ENCODE peak calls at places on chromosomes 6 and 20, in four cellular contexts. F is K562, K is HepG2, W is GM12878. R is an unnamed sample.

GRCh38 chr20:32614772-32615171 is 29.6 kb upstream of the NOL4L start:
- DNase-seq in F (no peak), K (no peak), W (no peak), R (no peak)

GRCh38 chr20:62229667-62230066 is 8.7 kb upstream of the OSBPL2 start:
- DNase-seq in F (no peak), K (no peak), W (no peak), R (no peak)

GRCh38 chr6:104711371-104711770 is 148.3 kb downstream of the HACE1 start:
- DNase-seq in F (no peak), K (peak; percentile 80), W (no peak), R (no peak)

GRCh38 chr20:58713801-58714339 is 21.3 kb downstream of the NPEPL1 start:
- DNase-seq in F (no peak), K (no peak), W (no peak), R (peak; percentile 23)

GRCh38 chr6:148440877-148441453 is 98.3 kb downstream of the SASH1 start:
- DNase-seq in F (no peak), K (peak; percentile 50), W (no peak), R (no peak)

GRCh38 chr6:54020311-54020710 is 90.9 kb upstream of the MLIP start:
- DNase-seq in F (no peak), K (no peak), W (no peak), R (no peak)

GRCh38 chr20:41249371-41249770 is 68.2 kb downstream of the ZHX3 start:
- DNase-seq in F (no peak), K (no peak), W (no peak), R (no peak)

GRCh38 chr20:25270829-25271251 is 23.0 kb downstream of the PYGB start:
- DNase-seq in F (no peak), K (no peak), W (no peak), R (no peak)

GRCh38 chr6:16092990-16093389 is 35.9 kb upstream of the MYLIP start:
- DNase-seq in F (no peak), K (no peak), W (no peak), R (no peak)

GRCh38 chr6:119466226-119466625 is 116.7 kb upstream of the MAN1A1 start:
- DNase-seq in F (no peak), K (no peak), W (no peak), R (no peak)

GRCh38 chr6:28354688-28355554 is 5.2 kb downstream of the ZKSCAN3 start:
- DNase-seq in F (no peak), K (no peak), W (no peak), R (no peak)

GRCh38 chr6:108699290-108700041 is 138.7 kb downstream of the FOXO3 start:
- DNase-seq in F (no peak), K (no peak), W (no peak), R (no peak)

GRCh38 chr6:98657764-98658163 is 176.6 kb upstream of the POU3F2 start:
- DNase-seq in F (no peak), K (peak; percentile 18), W (no peak), R (no peak)

GRCh38 chr20:53934421-53935352 is 135.7 kb downstream of the BCAS1 start:
- DNase-seq in F (peak; percentile 65), K (no peak), W (no peak), R (no peak)

GRCh38 chr6:25750911-25751310 is 3.6 kb upstream of the SLC17A4 start:
- DNase-seq in F (no peak), K (no peak), W (no peak), R (no peak)

GRCh38 chr20:35972445-35972844 is 4.1 kb downstream of the CNBD2 start:
- DNase-seq in F (no peak), K (no peak), W (no peak), R (peak; percentile 81)

GRCh38 chr6:152348116-152348515 is 289.0 kb downstream of the SYNE1 start:
- DNase-seq in F (no peak), K (no peak), W (no peak), R (no peak)

GRCh38 chr6:1390071-1390804 is 862 bp downstream of the FOXF2 start:
- DNase-seq in F (no peak), K (no peak), W (no peak), R (no peak)

GRCh38 chr6:26022166-26022510 is 59.5 kb downstream of the TRIM38 start:
- DNase-seq in F (peak; percentile 71), K (no peak), W (peak; percentile 59), R (peak; percentile 45)

GRCh38 chr6:144911322-144911721 is 626.2 kb downstream of the UTRN start:
- DNase-seq in F (no peak), K (no peak), W (no peak), R (no peak)

GRCh38 chr6:35478259-35478658 is 10.1 kb downstream of the RPL10A start:
- DNase-seq in F (no peak), K (no peak), W (no peak), R (no peak)

GRCh38 chr20:41631826-41632225 is 13.6 kb upstream of the CHD6 start:
- DNase-seq in F (no peak), K (no peak), W (no peak), R (no peak)

GRCh38 chr6:131733376-131734016 is 22.7 kb upstream of the CTAGE9 start:
- DNase-seq in F (no peak), K (no peak), W (no peak), R (no peak)
- TF ChIP-seq TAF1 in F (no peak), K (no peak), W (no peak), R (no peak)

DNA sequence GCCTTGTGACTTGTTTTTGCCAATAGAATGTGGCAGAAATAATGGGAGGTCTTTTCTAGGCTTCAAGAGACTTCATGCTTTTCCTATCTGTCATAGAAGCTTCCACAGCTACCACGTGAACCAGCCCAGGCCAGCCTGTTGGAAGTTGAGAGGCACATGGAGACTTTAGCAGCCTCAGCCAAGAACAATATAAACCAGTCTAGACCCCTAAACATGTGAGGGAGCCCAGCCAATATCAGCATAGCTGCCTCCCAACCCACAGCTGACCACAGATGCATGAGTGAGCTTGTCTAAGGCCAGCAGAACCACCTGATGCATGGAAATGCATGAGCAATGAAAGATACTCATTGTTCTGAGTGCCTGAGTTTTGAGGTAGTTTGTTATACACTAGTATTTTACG is 540.7 kb upstream of the BTBD3 start:
- DNase-seq in F (no peak), K (no peak), W (no peak), R (no peak)
- TF ChIP-seq FOXM1 in F (no peak), K (no peak), W (no peak), R (no peak)

DNA sequence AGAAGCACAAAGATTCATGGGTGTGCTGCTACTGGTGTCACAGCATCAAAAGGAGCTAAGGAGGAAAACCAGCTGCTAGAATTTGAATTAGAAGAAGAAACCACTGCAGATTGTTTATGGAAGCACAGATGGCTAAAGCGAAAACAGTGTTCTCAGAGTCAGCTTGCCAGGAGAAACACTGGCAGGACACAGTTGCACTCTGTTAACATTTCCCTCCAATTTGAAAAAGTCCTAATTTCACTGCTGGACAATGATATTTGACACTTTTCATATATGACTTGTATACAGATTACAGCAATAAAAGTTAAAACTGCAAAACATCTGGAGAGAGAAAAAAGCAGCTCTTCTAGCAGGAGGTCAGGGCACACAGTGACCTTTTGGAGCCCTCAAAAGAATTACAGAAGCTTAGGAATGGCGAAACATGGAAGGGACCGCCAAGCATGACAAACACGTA is 314.5 kb downstream of the COL12A1 start:
- DNase-seq in F (no peak), K (no peak), W (no peak), R (no peak)
- TF ChIP-seq TAF1 in F (no peak), K (no peak), W (no peak), R (no peak)

DNA sequence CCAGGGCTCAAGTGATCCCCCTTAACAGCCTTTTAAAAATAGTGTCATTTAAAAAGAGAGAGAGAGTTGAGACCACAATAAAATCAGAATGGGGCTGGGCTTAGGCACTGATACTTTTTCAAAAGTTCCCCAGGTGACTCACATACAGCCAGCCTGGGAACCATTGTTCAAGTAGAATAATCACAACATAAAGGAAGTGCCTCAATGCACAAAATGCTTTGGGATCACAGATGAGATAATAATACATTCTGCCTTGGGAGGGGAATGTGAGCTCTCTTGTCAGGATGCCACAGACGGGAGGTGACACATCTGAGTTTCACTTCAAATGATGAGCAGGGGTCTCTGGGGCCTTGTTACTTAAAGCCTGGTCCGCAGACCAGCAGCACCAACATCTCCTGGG is 34.0 kb upstream of the GABRR1 start:
- DNase-seq in F (no peak), K (no peak), W (no peak), R (no peak)
- TF ChIP-seq FOXM1 in F (no peak), K (no peak), W (no peak), R (no peak)

DNA sequence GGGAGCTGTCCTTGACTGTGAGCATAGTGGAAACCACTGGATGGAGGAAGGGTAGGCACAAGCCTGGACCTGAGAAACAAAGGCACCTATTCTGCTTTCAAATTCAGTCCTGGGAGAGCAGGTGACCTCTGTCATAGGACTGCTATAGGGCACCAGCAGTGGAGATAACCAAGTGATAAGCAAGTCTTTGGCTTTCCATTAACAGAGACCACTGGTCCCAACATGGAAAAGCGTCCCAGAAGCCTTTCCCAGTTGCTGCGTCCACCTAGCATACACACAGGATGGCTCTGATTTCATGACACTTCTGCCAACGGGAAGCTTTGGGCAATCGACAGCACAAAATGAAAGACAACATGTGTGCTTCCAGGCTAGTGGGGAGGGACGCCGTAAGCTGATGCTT is 8.9 kb downstream of the SLC22A3 start:
- DNase-seq in F (no peak), K (peak; percentile 75), W (no peak), R (no peak)
- TF ChIP-seq TAF1 in F (no peak), K (no peak), W (no peak), R (no peak)

DNA sequence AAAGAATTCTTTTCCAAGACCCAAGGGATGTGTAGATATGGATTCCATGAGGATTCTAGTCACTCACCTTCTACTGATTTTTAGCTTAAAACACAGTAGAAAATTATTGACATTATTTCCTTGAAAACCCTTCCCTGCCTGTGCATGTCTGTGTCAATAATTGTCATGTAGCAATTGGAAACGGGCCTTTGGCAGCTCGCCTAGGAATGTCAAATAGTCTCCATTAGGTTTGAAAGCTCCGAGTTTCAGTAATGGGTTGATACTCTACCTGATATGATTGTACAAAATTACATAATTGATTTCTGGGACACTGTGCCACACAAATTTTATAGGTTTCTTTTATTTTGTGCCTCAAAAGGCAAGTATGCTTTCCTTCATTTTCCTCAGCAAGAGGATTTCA is 515.2 kb upstream of the ARID1B start:
- DNase-seq in F (no peak), K (no peak), W (no peak), R (peak; percentile 30)
- TF ChIP-seq FOXM1 in F (no peak), K (no peak), W (no peak), R (no peak)

GRCh38 chr6:46325561-46326525 is 155.1 kb upstream of the ENPP5 start:
- DNase-seq in F (no peak), K (no peak), W (no peak), R (no peak)
- TF ChIP-seq TAF1 in F (no peak), K (no peak), W (no peak), R (no peak)

DNA sequence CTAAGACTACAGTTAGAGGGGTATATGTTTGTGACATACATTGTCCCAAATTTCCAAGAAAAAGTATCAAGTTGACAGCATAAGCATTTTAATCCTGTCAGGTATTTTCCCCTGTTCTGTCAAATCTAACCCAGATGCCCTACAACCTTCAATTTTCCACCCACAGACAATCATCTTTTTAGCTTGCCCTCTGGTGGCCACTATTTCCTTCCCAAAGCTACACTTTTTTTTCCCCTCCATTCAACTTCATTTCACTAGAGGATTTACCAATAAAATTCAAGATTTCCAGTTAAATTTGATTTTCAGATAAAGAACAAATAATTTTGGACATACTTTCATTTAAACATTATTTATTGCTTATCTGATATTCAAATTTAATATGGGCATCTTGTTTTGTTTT is 286.6 kb downstream of the TENT5A start:
- DNase-seq in F (no peak), K (peak; percentile 2), W (no peak), R (peak; percentile 3)
- TF ChIP-seq FOXM1 in F (no peak), K (no peak), W (no peak), R (no peak)

R was measured in SK-N-SH.